ENCODE peak calls at places on chromosomes 12 and 14, in seven cellular contexts. E is adipocyte, P is fibroblast of lung, L is tibial nerve, Y is GM23338, N is tibial artery, B is endodermal cell. O is an unnamed sample. For H3K4me1, the result is how much of the 10 kb centered on the place peaks cover.

GRCh38 chr14:91509083-91509877 is 830 bp downstream of the PPP4R3A start:
- DNase-seq in N (no peak), L (no peak), Y (peak), E (peak), P (no peak), B (peak), O (peak)

GRCh38 chr14:104359969-104360442 is 219.6 kb upstream of the C14orf180 start:
- DNase-seq in Y (no peak), N (peak), L (no peak), B (peak), P (no peak), E (no peak), O (no peak)

GRCh38 chr12:68854078-68854468 is 46.1 kb downstream of the MDM2 start:
- DNase-seq in L (no peak), Y (no peak), P (no peak), B (no peak), E (no peak), N (no peak), O (no peak)

GRCh38 chr12:28484157-28484556 is 293.9 kb downstream of the CCDC91 start:
- DNase-seq in Y (no peak), N (no peak), P (no peak), L (no peak), B (no peak), E (no peak), O (no peak)

GRCh38 chr12:100632445-100632892 is 59.0 kb downstream of the GAS2L3 start:
- DNase-seq in B (no peak), N (no peak), L (no peak), P (no peak), E (no peak), Y (no peak), O (no peak)

GRCh38 chr14:54809767-54810166 is 92.9 kb downstream of the GCH1 start:
- DNase-seq in P (no peak), B (no peak), N (no peak), L (no peak), E (no peak), Y (no peak), O (no peak)

GRCh38 chr12:113252494-113252893 is 31.2 kb downstream of the TPCN1 start:
- DNase-seq in P (no peak), B (no peak), N (no peak), Y (no peak), E (no peak), L (no peak), O (peak)

GRCh38 chr12:77204055-77204454 is 138.7 kb upstream of the E2F7 start:
- DNase-seq in N (no peak), B (peak), L (no peak), E (no peak), Y (peak), P (peak), O (no peak)

GRCh38 chr12:8637244-8637643 is 24.6 kb upstream of the AICDA start:
- DNase-seq in Y (no peak), L (no peak), E (no peak), N (no peak), B (peak), P (no peak), O (no peak)

GRCh38 chr12:98896938-98897337 is 251.8 kb downstream of the APAF1 start:
- DNase-seq in L (no peak), P (peak), N (no peak), Y (peak), E (peak), B (peak), O (no peak)

GRCh38 chr12:106644335-106645073 is 61.7 kb downstream of the RFX4 start:
- DNase-seq in B (no peak), L (no peak), Y (no peak), N (no peak), E (no peak), P (no peak), O (no peak)

GRCh38 chr12:131831635-131832041 is 3.4 kb downstream of the MMP17 start:
- DNase-seq in P (peak), B (no peak), L (no peak), N (no peak), E (peak), Y (no peak), O (no peak)

GRCh38 chr12:125518074-125518473 is 452.8 kb downstream of the AACS start:
- DNase-seq in P (no peak), B (peak), E (peak), Y (peak), N (no peak), L (no peak), O (no peak)

GRCh38 chr14:82438416-82438815 is 904.8 kb upstream of the SEL1L start:
- DNase-seq in P (no peak), B (no peak), E (no peak), L (no peak), Y (no peak), N (no peak), O (no peak)

GRCh38 chr12:57504033-57504432 is 16.2 kb downstream of the MARS1 start:
- DNase-seq in L (no peak), E (no peak), N (no peak), B (peak), P (no peak), Y (no peak), O (no peak)

GRCh38 chr14:77257700-77258099 is 13.3 kb downstream of the NGB start:
- DNase-seq in N (no peak), B (no peak), E (no peak), Y (no peak), P (no peak), L (no peak), O (no peak)

GRCh38 chr14:23544511-23545447 is 6.8 kb downstream of the ZFHX2 start:
- DNase-seq in P (no peak), N (peak), E (no peak), L (no peak), Y (peak), B (peak), O (peak)

GRCh38 chr14:23545740-23546411 is 5.7 kb downstream of the ZFHX2 start:
- DNase-seq in E (no peak), P (no peak), Y (no peak), L (no peak), N (no peak), B (no peak), O (no peak)

GRCh38 chr14:23547924-23548323 is 3.6 kb downstream of the ZFHX2 start:
- DNase-seq in L (no peak), E (no peak), N (no peak), P (no peak), Y (no peak), B (no peak), O (no peak)

GRCh38 chr14:23548351-23549318 is 2.9 kb downstream of the ZFHX2 start:
- DNase-seq in Y (peak), E (no peak), L (no peak), N (no peak), B (peak), P (peak), O (no peak)

GRCh38 chr14:23546450-23547035 is 5.0 kb downstream of the ZFHX2 start:
- DNase-seq in P (no peak), N (no peak), Y (no peak), B (no peak), E (no peak), L (no peak), O (no peak)
- H3K4me1 ChIP-seq in P (under half), N (under half), Y (half or more), B (under half), E (under half), L (under half), O (under half)

GRCh38 chr12:52243774-52244614 is 11.0 kb downstream of the KRT7 start:
- DNase-seq in B (no peak), P (peak), L (peak), N (peak), E (peak), Y (no peak), O (peak)
- H3K4me1 ChIP-seq in B (under half), P (under half), L (under half), N (half or more), E (under half), Y (under half), O (under half)

DNA sequence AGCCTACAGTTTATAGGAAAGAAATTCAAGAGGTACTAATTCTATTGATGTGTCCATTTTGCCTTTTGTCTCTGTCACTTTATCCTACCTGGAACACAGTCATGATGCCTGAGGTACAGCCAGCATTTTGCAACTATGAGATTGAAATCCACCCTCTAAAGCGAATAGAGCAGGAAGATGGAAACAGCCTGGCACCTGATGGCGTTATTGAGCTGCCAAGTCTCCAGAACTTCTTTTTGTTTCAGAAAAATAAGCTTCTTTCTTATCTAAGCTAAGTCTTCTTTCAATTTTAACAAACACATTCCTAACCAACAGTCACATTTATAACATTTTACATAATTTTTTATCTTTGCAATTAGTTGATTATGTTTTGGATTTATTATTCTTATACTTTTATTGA is 182.1 kb downstream of the PAWR start:
- DNase-seq in E (no peak), P (no peak), L (no peak), N (no peak), B (no peak), Y (peak), O (no peak)
- H3K4me1 ChIP-seq in E (under half), P (under half), L (under half), N (under half), B (under half), Y (under half), O (under half)

GRCh38 chr12:104478396-104479140 is 21.8 kb downstream of the CHST11 start:
- DNase-seq in B (no peak), E (no peak), L (no peak), N (no peak), Y (no peak), P (no peak), O (no peak)

GRCh38 chr12:104480826-104481457 is 24.2 kb downstream of the CHST11 start:
- DNase-seq in Y (no peak), N (peak), E (no peak), B (no peak), L (peak), P (peak), O (peak)

GRCh38 chr12:104479141-104479662 is 22.5 kb downstream of the CHST11 start:
- DNase-seq in B (no peak), L (no peak), Y (no peak), E (no peak), N (no peak), P (no peak), O (no peak)

GRCh38 chr12:104482113-104482512 is 25.4 kb downstream of the CHST11 start:
- DNase-seq in B (no peak), N (no peak), P (no peak), Y (no peak), L (no peak), E (no peak), O (no peak)

DNA sequence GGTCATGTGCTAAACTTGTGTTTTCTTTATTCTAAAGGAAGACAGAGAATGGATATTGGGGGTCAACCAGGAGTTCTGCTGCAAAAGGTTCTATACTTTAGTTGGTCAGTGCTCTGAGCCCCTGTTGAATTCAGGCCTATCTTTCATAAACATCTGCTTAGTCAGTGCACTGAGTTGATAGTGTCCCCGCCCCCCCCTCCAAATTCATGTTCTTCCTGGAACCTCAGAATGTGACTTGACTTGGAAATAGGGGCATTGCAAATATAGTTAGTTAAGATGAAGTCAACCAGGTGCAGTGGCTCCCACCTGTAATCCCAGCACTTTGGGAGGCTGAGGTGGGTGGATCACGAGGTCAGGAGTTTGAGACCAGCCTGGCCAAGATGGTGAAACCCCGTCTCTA is 23.3 kb downstream of the CHST11 start:
- DNase-seq in E (no peak), B (no peak), P (no peak), L (no peak), N (no peak), Y (no peak), O (no peak)
- H3K4me1 ChIP-seq in E (under half), B (under half), P (under half), L (under half), N (under half), Y (under half), O (under half)

DNA sequence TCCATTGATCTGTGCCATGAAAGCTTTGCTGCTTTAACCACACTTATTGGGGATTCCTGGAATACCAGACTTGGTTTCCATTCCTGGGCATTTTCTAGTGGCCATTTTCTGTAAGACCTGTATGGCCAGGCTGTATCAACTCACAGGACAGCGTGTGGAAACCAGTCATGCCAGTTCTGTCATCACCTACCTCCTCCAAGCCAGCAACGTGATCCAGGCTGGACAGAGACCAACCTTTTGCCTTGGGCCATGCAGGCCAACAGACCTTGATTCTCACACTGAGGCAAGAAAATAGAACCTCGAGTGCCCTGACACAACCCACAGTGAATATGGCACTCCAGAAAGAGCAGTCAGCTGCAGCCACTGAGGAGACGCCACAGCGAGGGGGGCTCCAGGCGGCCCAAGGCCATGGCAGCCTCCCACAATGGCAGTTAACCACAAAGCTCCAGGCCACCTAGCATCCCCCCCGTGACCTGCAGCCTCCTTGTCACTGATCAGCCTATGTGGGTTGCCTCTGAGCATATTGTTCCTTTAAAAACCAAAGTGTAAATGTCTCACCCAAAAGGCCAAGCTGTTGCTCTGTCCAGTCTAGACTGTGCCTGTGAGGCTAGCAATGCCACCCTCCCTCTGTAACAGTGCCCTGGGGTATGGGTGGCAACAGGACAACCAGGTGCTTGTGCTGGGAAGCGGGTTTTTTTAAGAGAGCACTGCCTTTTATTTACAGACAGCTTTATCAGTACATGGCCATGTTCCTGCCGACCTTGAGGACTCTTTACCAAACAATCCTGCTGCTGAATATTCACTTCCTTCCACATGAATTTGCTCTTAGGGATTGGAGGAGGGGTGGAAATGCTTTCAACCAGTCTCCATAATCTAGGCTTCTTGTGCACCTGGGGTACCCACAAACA is 168.7 kb upstream of the HIF1A start:
- DNase-seq in B (no peak), L (no peak), N (no peak), E (no peak), Y (no peak), P (no peak), O (peak)
- H3K4me1 ChIP-seq in B (under half), L (under half), N (under half), E (under half), Y (under half), P (under half), O (half or more)

GRCh38 chr12:105239304-105239703 is 3.3 kb upstream of the APPL2 start:
- DNase-seq in L (no peak), Y (no peak), P (no peak), N (no peak), B (no peak), E (no peak), O (no peak)
- H3K4me1 ChIP-seq in L (under half), Y (under half), P (under half), N (under half), B (under half), E (under half), O (under half)

DNA sequence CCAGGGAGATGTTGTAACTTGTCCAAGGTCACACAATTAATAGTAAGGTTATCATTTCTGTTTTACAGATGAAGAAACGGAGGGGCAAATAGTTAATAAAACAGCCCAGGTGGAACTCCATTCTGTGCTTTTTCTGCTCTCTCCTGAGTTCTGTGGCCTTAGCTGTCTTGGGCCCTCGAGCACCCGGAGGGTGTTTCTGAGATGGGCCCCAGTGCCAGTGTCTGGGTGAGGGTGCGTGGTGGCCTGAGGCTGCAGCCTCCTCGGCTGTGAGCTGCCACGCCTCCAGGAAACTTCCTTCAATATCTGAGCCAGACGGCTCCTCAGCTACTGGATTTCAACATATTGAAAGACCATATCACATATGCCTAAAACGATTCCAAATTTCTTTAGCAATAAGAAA is 74.6 kb upstream of the DICER1 start:
- DNase-seq in N (no peak), P (no peak), Y (no peak), E (no peak), B (no peak), L (no peak), O (no peak)
- H3K4me1 ChIP-seq in N (under half), P (under half), Y (under half), E (half or more), B (under half), L (under half), O (under half)

DNA sequence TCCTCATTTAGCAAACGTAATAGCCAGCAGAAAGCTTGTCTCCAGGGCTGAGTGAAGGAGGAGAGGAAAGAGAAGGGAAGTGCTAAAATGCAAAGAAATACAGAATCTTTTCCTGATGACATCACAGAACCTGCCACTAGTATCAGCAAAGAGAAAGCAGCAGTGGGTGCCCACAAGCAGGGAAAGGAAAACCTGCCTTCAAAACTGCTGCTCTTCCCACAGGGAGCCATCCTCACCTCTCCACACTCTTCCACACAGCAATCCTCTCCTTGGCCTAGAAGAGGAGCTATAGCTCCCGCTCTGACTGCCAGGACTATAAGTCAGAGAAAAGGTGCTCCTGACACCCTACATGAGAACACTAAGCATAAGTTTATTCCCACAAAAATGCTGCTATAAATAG is 11.3 kb downstream of the MED13L start:
- DNase-seq in E (peak), L (no peak), B (peak), N (no peak), P (peak), Y (peak), O (no peak)
- H3K4me1 ChIP-seq in E (half or more), L (under half), B (under half), N (half or more), P (under half), Y (under half), O (half or more)

GRCh38 chr12:93762912-93763311 is 85.7 kb downstream of the CRADD start:
- DNase-seq in P (no peak), N (no peak), Y (no peak), E (no peak), L (no peak), B (no peak), O (no peak)
- H3K4me1 ChIP-seq in P (under half), N (under half), Y (under half), E (under half), L (under half), B (under half), O (half or more)